ENCODE peak calls at places on chromosomes 7 and 10, in four cellular contexts. J is GM12878, H is K562, E is HepG2. X is an unnamed sample.

GRCh38 chr10:106535304-106535964 is 629.1 kb downstream of the SORCS1 start:
- DNase-seq in H (no peak), E (no peak), J (no peak), X (no peak)

GRCh38 chr7:14717711-14718304 is 184.7 kb downstream of the DGKB start:
- DNase-seq in H (no peak), E (no peak), J (no peak), X (peak)

GRCh38 chr10:72426982-72427381 is 72.3 kb upstream of the DNAJB12 start:
- DNase-seq in J (no peak), E (no peak), H (no peak), X (no peak)

GRCh38 chr10:90635111-90635798 is 222.6 kb downstream of the HTR7 start:
- DNase-seq in E (no peak), J (no peak), H (no peak), X (no peak)

GRCh38 chr7:22859676-22860290 is 37.1 kb upstream of the TOMM7 start:
- DNase-seq in E (peak), J (no peak), H (no peak), X (no peak)

GRCh38 chr10:58608356-58608755 is 95.7 kb downstream of the BICC1 start:
- DNase-seq in E (no peak), J (no peak), H (no peak), X (no peak)

GRCh38 chr7:129949292-129950133 is 3.2 kb downstream of the UBE2H start:
- DNase-seq in E (peak), H (no peak), J (peak), X (no peak)

GRCh38 chr7:154613811-154614210 is 389.1 kb downstream of the PAXIP1 start:
- DNase-seq in J (no peak), E (no peak), H (no peak), X (no peak)

GRCh38 chr10:63520463-63521388 is 475 bp upstream of the REEP3 start:
- DNase-seq in E (peak), H (peak), J (no peak), X (peak)

GRCh38 chr7:140390034-140390433 is 8.3 kb downstream of the SLC37A3 start:
- DNase-seq in E (no peak), H (no peak), J (no peak), X (no peak)

GRCh38 chr10:106401161-106401560 is 763.3 kb downstream of the SORCS1 start:
- DNase-seq in H (no peak), J (no peak), E (no peak), X (no peak)

GRCh38 chr7:43113622-43114450 is 1.4 kb downstream of the HECW1 start:
- DNase-seq in H (no peak), J (no peak), E (no peak), X (no peak)

GRCh38 chr7:36884863-36885262 is 160.6 kb upstream of the AOAH start:
- DNase-seq in J (no peak), H (no peak), E (no peak), X (no peak)

GRCh38 chr10:1217661-1218060 is 161.5 kb downstream of the WDR37 start:
- DNase-seq in E (no peak), J (no peak), H (no peak), X (no peak)

GRCh38 chr7:1930381-1931065 is 260.4 kb downstream of the ELFN1 start:
- DNase-seq in E (no peak), J (no peak), H (no peak), X (no peak)

GRCh38 chr7:77674878-77675277 is 21.4 kb upstream of the RSBN1L start:
- DNase-seq in E (no peak), J (no peak), H (no peak), X (no peak)

GRCh38 chr10:77887631-77888355 is 38.8 kb downstream of the DLG5 start:
- DNase-seq in E (peak), H (no peak), J (no peak), X (no peak)

GRCh38 chr10:129968020-129968861 is 4.2 kb upstream of the EBF3 start:
- DNase-seq in E (no peak), H (no peak), J (no peak), X (no peak)

GRCh38 chr10:33643042-33643441 is 308.6 kb upstream of the NRP1 start:
- DNase-seq in H (no peak), E (no peak), J (no peak), X (no peak)

GRCh38 chr7:158957921-158958471 is 101.6 kb downstream of the DYNC2I1 start:
- DNase-seq in E (no peak), J (no peak), H (peak), X (no peak)

GRCh38 chr7:12769464-12769863 is 82.0 kb downstream of the ARL4A start:
- DNase-seq in H (no peak), J (no peak), E (no peak), X (no peak)

GRCh38 chr7:128841961-128842673 is 11.9 kb downstream of the FLNC start:
- DNase-seq in H (peak), J (no peak), E (no peak), X (peak)

GRCh38 chr7:10934292-10934691 is 39.4 kb upstream of the PHF14 start:
- DNase-seq in E (no peak), H (no peak), J (no peak), X (no peak)

GRCh38 chr10:11725912-11726311 is 16.3 kb upstream of the ECHDC3 start:
- DNase-seq in E (no peak), H (no peak), J (no peak), X (no peak)

GRCh38 chr7:4239991-4240812 is 441.9 kb upstream of the FOXK1 start:
- DNase-seq in E (peak), J (no peak), H (no peak), X (no peak)

GRCh38 chr7:19698331-19698730 is 10.5 kb downstream of the POLR1F start:
- DNase-seq in E (no peak), H (no peak), J (no peak), X (no peak)

GRCh38 chr7:98251251-98251843 is 685 bp downstream of the TECPR1 start:
- DNase-seq in J (no peak), H (peak), E (peak), X (peak)

GRCh38 chr7:92833766-92834605 is 2.4 kb downstream of the CDK6 start:
- DNase-seq in H (peak), J (no peak), E (peak), X (peak)

GRCh38 chr7:92833024-92833765 is 3.2 kb downstream of the CDK6 start:
- DNase-seq in E (peak), J (no peak), H (peak), X (peak)

GRCh38 chr7:92835851-92836488 is 403 bp downstream of the CDK6 start:
- DNase-seq in H (peak), E (peak), J (no peak), X (peak)

GRCh38 chr7:92835140-92835850 is 1.1 kb downstream of the CDK6 start:
- DNase-seq in H (peak), J (no peak), E (peak), X (peak)

GRCh38 chr7:92834661-92835139 is 1.7 kb downstream of the CDK6 start:
- DNase-seq in J (no peak), E (no peak), H (peak), X (peak)
- TF ChIP-seq SP1 in J (no peak), E (no peak), H (no peak), X (no peak)

DNA sequence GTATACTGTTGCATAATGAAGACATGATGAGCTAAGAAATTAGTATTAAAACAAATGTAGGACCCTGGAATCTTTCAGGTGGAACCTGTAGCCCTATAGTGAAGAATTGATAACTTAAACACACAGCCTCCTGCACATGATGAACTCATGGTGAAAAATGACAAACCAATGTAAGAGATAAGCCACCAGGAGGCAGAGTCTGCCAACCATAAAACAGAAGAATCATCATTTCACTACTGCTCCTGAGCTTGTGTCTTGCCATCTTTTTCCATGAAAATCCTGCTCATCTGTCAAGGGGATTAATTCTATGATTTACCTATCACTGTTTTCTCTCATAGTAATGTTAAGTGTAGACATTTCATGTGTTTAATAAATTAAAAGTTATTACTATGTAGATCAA is 363.9 kb downstream of the MALRD1 start:
- DNase-seq in H (no peak), J (no peak), E (peak), X (peak)
- TF ChIP-seq BHLHE40 in H (no peak), J (no peak), E (no peak), X (no peak)

GRCh38 chr10:45421231-45422097 is 47.4 kb downstream of the ALOX5 start:
- DNase-seq in H (no peak), J (no peak), E (no peak), X (no peak)
- TF ChIP-seq SP1 in H (no peak), J (no peak), E (no peak), X (no peak)

DNA sequence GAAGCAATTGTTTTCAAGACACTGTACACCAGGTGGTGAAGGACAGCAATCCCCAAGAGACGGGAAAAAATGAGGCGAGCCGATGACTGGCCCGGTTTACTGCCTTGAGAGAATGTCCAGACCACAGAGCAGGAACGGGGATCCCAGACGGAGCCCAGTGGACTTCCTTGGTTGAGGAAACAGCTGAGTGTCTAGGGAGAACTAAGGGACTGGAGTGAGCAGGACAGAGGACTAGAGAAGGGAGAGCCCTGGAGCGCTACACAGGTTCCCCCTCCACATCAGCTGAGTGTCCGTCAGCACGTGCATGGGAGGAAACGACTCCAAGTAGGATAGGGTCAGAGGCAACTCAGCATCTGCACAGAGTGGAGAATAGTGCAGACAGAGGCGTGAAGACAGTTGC is 7.1 kb upstream of the WDR86 start:
- DNase-seq in E (no peak), H (no peak), J (no peak), X (no peak)
- TF ChIP-seq BHLHE40 in E (no peak), H (peak), J (no peak), X (no peak)

GRCh38 chr7:130996841-130997231 is 262.8 kb upstream of the KLF14 start:
- DNase-seq in H (no peak), J (no peak), E (peak), X (no peak)
- TF ChIP-seq SP1 in H (no peak), J (no peak), E (no peak), X (no peak)

DNA sequence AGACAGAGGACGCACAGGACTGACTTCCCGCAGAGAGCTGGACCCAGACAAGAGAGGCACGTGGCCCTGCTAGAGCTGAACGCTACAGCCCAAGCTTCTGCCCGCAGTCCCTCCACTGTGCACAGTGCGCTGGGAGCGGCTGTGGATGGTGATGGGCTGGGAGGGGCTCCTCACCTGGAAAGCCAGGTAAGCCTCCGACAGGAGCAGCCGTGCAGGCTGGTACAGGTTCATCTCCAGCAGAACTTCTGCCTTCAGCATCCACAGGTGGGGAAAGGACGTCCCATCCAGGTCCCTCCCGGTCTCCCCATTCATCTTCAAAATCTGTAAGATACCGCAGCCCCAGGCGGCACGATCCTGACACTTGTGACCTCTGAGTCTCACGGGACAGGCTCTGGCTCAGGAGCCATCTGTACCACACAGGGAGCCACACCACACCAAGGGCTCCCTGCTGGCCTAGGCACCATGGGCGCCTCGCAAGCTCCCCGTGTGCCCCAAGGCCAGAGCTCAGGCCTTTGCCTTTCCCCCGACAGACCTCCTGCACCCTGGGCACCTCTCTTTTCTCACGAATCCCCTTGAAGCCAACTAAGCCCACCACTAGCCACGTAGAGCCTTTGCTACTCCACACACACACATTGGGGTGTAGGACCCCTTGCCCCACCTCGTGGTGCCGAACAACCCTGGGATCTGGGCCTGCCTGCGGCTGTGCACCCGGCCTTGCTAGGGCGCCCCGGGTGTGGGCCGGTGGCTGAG is 76.3 kb downstream of the CFAP46 start:
- DNase-seq in J (no peak), H (no peak), E (no peak), X (no peak)
- TF ChIP-seq BHLHE40 in J (no peak), H (no peak), E (no peak), X (no peak)

GRCh38 chr7:90709501-90710465 is 113.7 kb downstream of the CDK14 start:
- DNase-seq in H (no peak), E (no peak), J (no peak), X (no peak)

GRCh38 chr7:90710466-90710850 is 114.3 kb downstream of the CDK14 start:
- DNase-seq in E (no peak), J (no peak), H (no peak), X (no peak)

GRCh38 chr7:90708841-90709317 is 112.8 kb downstream of the CDK14 start:
- DNase-seq in E (peak), H (peak), J (peak), X (peak)

GRCh38 chr7:90705391-90706066 is 109.4 kb downstream of the CDK14 start:
- DNase-seq in E (no peak), J (no peak), H (no peak), X (no peak)

DNA sequence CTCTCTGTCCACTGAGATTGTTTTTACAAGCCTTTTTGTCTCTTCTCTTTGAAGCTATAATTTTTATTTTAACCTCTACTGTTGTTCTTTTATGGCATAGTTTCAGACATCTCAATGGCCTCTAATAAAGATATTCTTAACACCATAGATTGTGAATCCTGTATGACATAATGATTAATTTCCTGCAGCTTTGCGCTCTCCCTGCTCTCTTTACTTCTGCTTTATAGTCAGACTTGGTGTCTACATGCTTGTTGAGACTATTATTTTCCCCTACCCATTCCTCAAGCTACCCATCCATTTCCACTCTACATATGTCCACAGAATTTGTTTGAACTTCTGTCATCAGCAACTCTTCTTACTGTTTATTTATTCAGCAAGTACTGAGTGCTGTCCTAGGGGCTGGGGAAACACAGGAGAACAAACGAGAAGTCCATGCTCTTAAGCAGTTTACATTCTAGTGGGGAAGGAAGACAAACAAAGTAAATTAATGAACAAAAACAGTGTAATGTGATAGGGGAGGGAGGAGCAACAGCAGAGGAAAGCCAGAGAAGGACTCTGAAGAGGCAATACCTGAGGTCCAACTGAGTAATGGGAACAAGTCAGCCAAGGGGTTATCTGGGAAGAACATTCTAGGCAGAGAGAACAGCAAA is 110.1 kb downstream of the CDK14 start:
- DNase-seq in J (no peak), H (no peak), E (peak), X (peak)
- TF ChIP-seq SP1 in J (no peak), H (no peak), E (no peak), X (no peak)

DNA sequence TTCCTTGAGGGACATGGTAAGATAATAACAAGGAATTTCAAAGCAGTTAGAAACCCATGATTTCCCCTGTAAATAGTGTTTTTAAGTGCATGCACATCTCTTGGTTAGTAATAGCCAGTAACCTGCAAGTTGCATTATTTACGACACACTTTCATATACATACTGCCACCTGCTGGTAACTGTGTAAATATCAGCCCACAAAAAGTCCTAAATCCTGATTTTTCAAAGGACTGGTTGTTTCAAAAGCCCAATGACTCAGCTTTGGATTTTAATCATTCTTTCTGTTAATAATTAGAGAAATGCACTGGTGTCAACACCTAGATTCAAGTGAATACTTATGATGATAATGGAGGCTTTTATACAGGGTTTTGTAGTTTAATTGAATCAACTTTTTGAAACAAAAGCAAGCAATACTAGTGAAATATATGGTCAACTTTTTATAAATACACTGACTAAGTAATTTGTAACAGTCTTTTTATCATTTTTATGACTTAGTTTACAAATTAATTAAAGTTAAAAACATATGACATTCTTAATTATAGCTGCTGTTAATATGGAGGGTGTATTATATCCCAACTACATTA is 367.5 kb upstream of the SEMA3D start:
- DNase-seq in H (peak), J (no peak), E (peak), X (peak)
- TF ChIP-seq BHLHE40 in H (no peak), J (no peak), E (no peak), X (no peak)

GRCh38 chr10:102409604-102410426 is 8.8 kb downstream of the PSD start:
- DNase-seq in J (no peak), E (no peak), H (no peak), X (no peak)

GRCh38 chr10:102408081-102408727 is 10.4 kb downstream of the PSD start:
- DNase-seq in E (no peak), H (no peak), J (no peak), X (no peak)

GRCh38 chr10:102410427-102411073 is 8.0 kb downstream of the PSD start:
- DNase-seq in J (no peak), E (no peak), H (no peak), X (no peak)

GRCh38 chr10:102407641-102407943 is 11.0 kb downstream of the PSD start:
- DNase-seq in H (no peak), E (no peak), J (no peak), X (no peak)

GRCh38 chr10:102408728-102409603 is 9.6 kb downstream of the PSD start:
- DNase-seq in J (no peak), H (peak), E (no peak), X (peak)
- TF ChIP-seq SP1 in J (no peak), H (no peak), E (no peak), X (no peak)

DNA sequence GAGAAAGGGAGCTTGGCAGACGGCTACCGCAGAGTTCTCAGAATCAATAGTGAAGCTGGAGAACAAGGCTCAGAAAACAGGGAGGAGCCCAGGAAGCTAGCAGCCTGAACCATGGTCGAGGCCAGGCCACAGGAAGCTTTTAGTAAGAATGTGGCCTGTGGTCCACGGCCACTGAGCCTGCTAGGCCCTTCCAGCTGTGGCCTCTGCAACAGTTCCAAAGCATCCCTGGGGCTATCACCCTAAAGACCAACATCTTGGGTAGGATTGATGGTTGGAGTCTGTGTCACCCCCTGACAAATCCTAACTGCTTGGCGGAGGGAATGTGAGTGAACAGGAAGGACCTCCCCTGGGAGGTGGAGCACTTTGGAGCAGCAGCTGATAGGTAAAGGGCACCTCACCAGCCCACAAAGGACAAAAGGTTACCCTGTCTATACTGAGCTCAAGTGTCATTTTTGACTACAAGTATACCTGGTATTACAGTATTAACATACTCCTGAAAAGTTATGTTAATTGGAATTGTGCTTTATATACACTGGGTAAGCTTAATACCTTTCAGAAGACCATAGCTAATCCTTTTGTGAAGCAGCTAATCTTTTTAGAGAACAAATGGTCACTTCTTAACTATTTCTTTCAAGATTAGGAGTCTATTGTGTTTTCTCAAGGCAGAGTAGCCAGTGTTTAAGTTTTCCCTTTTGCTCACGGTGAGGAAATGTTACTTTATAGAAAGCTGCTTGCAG is 18.7 kb downstream of the PTPRE start:
- DNase-seq in J (no peak), H (no peak), E (no peak), X (no peak)
- TF ChIP-seq BHLHE40 in J (no peak), H (no peak), E (no peak), X (no peak)

X was measured in HEK293T.